ENCODE peak calls at places on chromosomes 4 and X, in ten cellular contexts. A, S, Z, T, F, K, C, R, I and G are unnamed samples.

GRCh38 chr4:151717909-151718613 is 42.7 kb downstream of the GATB start:
- DNase-seq in A (no peak), S (no peak), Z (peak; percentile 75), T (peak; percentile 44), F (no peak), K (no peak), C (no peak), R (no peak), I (no peak), G (no peak)

GRCh38 chr4:188680667-188681063 is 541.4 kb downstream of the TRIML1 start:
- DNase-seq in A (no peak), S (no peak), Z (no peak), T (no peak), F (no peak), K (no peak), C (no peak), R (no peak), I (no peak), G (no peak)

GRCh38 chr4:80016506-80016905 is 56.5 kb downstream of the ANTXR2 start:
- DNase-seq in A (no peak), S (no peak), Z (no peak), T (no peak), F (no peak), K (no peak), C (no peak), R (no peak), I (peak; percentile 41), G (no peak)

GRCh38 chr4:155972098-155972497 is 18.4 kb upstream of the CTSO start:
- DNase-seq in A (peak; percentile 55), S (no peak), Z (peak; percentile 81), T (peak; percentile 60), F (no peak), K (peak; percentile 17), C (no peak), R (no peak), I (no peak), G (no peak)

GRCh38 chr4:78568640-78569261 is 17.2 kb downstream of the ANXA3 start:
- DNase-seq in A (no peak), S (no peak), Z (no peak), T (no peak), F (no peak), K (no peak), C (no peak), R (no peak), I (no peak), G (no peak)

GRCh38 chr4:186244835-186245234 is 17.5 kb downstream of the KLKB1 start:
- DNase-seq in A (no peak), S (no peak), Z (no peak), T (no peak), F (no peak), K (no peak), C (no peak), R (no peak), I (no peak), G (no peak)

GRCh38 chr4:73347497-73347896 is 56.6 kb upstream of the ALB start:
- DNase-seq in A (no peak), S (no peak), Z (no peak), T (no peak), F (no peak), K (no peak), C (no peak), R (no peak), I (no peak), G (no peak)

GRCh38 chr4:42482516-42483327 is 85.4 kb downstream of the SHISA3 start:
- DNase-seq in A (peak; percentile 9), S (no peak), Z (no peak), T (no peak), F (no peak), K (no peak), C (no peak), R (no peak), I (no peak), G (no peak)

GRCh38 chrX:132810488-132810887 is 147.9 kb downstream of the HS6ST2 start:
- DNase-seq in A (no peak), S (no peak), Z (no peak), T (no peak), F (no peak), K (no peak), C (no peak), R (no peak), I (no peak), G (no peak)

GRCh38 chr4:152072001-152072485 is 311.2 kb upstream of the GATB start:
- DNase-seq in A (no peak), S (no peak), Z (no peak), T (no peak), F (no peak), K (no peak), C (no peak), R (no peak), I (no peak), G (no peak)

GRCh38 chrX:109655802-109656201 is 30.8 kb upstream of the KCNE5 start:
- DNase-seq in A (no peak), S (no peak), Z (no peak), T (no peak), F (no peak), K (no peak), C (no peak), R (no peak), I (no peak), G (no peak)

GRCh38 chr4:180058731-180059215 is 2184.4 kb upstream of the TENM3 start:
- DNase-seq in A (peak; percentile 78), S (no peak), Z (no peak), T (peak; percentile 77), F (no peak), K (peak; percentile 77), C (no peak), R (peak; percentile 25), I (no peak), G (peak; percentile 41)

GRCh38 chrX:12494400-12495138 is 296.6 kb upstream of the PRPS2 start:
- DNase-seq in A (no peak), S (no peak), Z (no peak), T (no peak), F (no peak), K (peak; percentile 39), C (no peak), R (no peak), I (no peak), G (no peak)

GRCh38 chr4:169398294-169398693 is 127.5 kb upstream of the SH3RF1 start:
- DNase-seq in A (peak; percentile 90), S (no peak), Z (no peak), T (peak; percentile 83), F (no peak), K (no peak), C (no peak), R (peak; percentile 83), I (no peak), G (no peak)

GRCh38 chr4:186149872-186150271 is 41.5 kb upstream of the CYP4V2 start:
- DNase-seq in A (peak; percentile 53), S (peak; percentile 88), Z (no peak), T (peak; percentile 74), F (peak; percentile 11), K (peak; percentile 21), C (peak; percentile 61), R (no peak), I (peak; percentile 30), G (peak; percentile 45)

GRCh38 chrX:47197526-47197925 is 3.9 kb downstream of the UBA1 start:
- DNase-seq in A (no peak), S (no peak), Z (no peak), T (no peak), F (no peak), K (no peak), C (no peak), R (no peak), I (no peak), G (no peak)

GRCh38 chrX:47199286-47199685 is 5.7 kb downstream of the UBA1 start:
- DNase-seq in A (no peak), S (no peak), Z (no peak), T (no peak), F (no peak), K (no peak), C (no peak), R (no peak), I (no peak), G (no peak)

GRCh38 chrX:47200385-47201150 is 6.9 kb downstream of the UBA1 start:
- DNase-seq in A (peak; percentile 69), S (peak; percentile 74), Z (no peak), T (no peak), F (no peak), K (no peak), C (no peak), R (peak; percentile 71), I (no peak), G (peak; percentile 55)

GRCh38 chrX:47198026-47198686 is 4.5 kb downstream of the UBA1 start:
- DNase-seq in A (no peak), S (no peak), Z (no peak), T (no peak), F (no peak), K (peak; percentile 35), C (no peak), R (no peak), I (no peak), G (no peak)

GRCh38 chrX:47198687-47199080 is 5.1 kb downstream of the UBA1 start:
- DNase-seq in A (no peak), S (no peak), Z (no peak), T (no peak), F (no peak), K (no peak), C (no peak), R (no peak), I (no peak), G (no peak)
- H3K4me1 ChIP-seq in A (peaks cover 15% of the 10 kb centered on the region), S (peaks cover 45% of the 10 kb centered on the region), Z (peaks cover 20% of the 10 kb centered on the region), T (peaks cover 17% of the 10 kb centered on the region), F (peaks cover 26% of the 10 kb centered on the region), K (peaks cover 38% of the 10 kb centered on the region), C (peaks cover 34% of the 10 kb centered on the region), R (peaks cover 35% of the 10 kb centered on the region), I (peaks cover 33% of the 10 kb centered on the region), G (peaks cover 49% of the 10 kb centered on the region)

DNA sequence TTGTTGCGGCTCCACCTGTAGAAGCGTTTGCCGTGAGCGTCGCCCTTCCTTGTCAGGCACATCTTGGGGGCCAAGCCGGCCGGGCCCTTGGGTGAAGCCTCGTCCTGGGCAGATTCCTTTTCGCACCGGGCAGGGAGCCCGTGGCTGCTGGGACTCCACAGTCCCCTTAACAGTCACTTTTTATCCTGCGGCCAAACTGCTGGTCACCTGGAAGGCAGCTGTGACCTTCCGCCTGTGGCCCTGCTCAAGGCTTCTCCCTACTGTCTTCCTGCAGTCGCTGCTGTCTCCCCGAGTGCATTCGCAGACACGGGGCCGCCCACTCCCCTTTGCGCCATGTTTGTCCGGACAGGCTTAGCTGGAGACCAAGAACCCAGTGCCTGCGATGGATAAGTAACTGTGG is 55.0 kb downstream of the PCGF3 start:
- DNase-seq in A (no peak), S (no peak), Z (no peak), T (no peak), F (no peak), K (no peak), C (no peak), R (no peak), I (no peak), G (no peak)
- H3K9me3 ChIP-seq in A (no peaks in the 10 kb centered on the region), S (no peaks in the 10 kb centered on the region), Z (no peaks in the 10 kb centered on the region), T (no peaks in the 10 kb centered on the region), F (no peaks in the 10 kb centered on the region), K (no peaks in the 10 kb centered on the region), C (no peaks in the 10 kb centered on the region), R (no peaks in the 10 kb centered on the region), I (no peaks in the 10 kb centered on the region), G (no peaks in the 10 kb centered on the region)

GRCh38 chr4:76952071-76952470 is 2.5 kb downstream of the SEPTIN11 start:
- DNase-seq in A (no peak), S (no peak), Z (peak; percentile 24), T (no peak), F (no peak), K (no peak), C (no peak), R (no peak), I (no peak), G (no peak)
- H3K27ac ChIP-seq in A (peak overlapping the region; percentile 94), S (no peak overlapping the region), Z (no peak overlapping the region), T (no peak overlapping the region), F (no peak overlapping the region), K (no peak overlapping the region), C (no peak overlapping the region), R (no peak overlapping the region), I (no peak overlapping the region), G (no peak overlapping the region)

GRCh38 chr4:87118826-87119225 is 101.6 kb downstream of the KLHL8 start:
- DNase-seq in A (peak; percentile 87), S (no peak), Z (peak; percentile 56), T (peak; percentile 51), F (no peak), K (no peak), C (no peak), R (peak; percentile 27), I (peak; percentile 39), G (no peak)
- H3K4me1 ChIP-seq in A (peaks cover 2% of the 10 kb centered on the region), S (peaks cover 71% of the 10 kb centered on the region), Z (no peaks in the 10 kb centered on the region), T (peaks cover 13% of the 10 kb centered on the region), F (no peaks in the 10 kb centered on the region), K (peaks cover 41% of the 10 kb centered on the region), C (no peaks in the 10 kb centered on the region), R (peaks cover 40% of the 10 kb centered on the region), I (no peaks in the 10 kb centered on the region), G (peaks cover 21% of the 10 kb centered on the region)